ENCODE peak calls at places on chromosome 7, in eight cellular contexts. X is H1, B is OCI-LY7, F is fibroblast of lung, J is neural progenitor cell, M is HCT116, Y is H9, G is IMR-90. Z is an unnamed sample.

GRCh38 chr7:115136796-115137443 is 215.0 kb downstream of the MDFIC start:
- DNase-seq in M (no peak), G (no peak), B (no peak), X (no peak), Y (no peak), J (no peak), F (no peak), Z (no peak)

GRCh38 chr7:64559206-64559605 is 3.7 kb downstream of the ZNF680 start:
- DNase-seq in M (no peak), X (no peak), F (peak), Y (no peak), J (no peak), B (no peak), G (no peak), Z (peak)

GRCh38 chr7:7996568-7996967 is 28.0 kb downstream of the GLCCI1 start:
- DNase-seq in M (no peak), G (peak), Y (no peak), B (no peak), J (no peak), X (no peak), F (peak), Z (peak)

GRCh38 chr7:152522551-152522950 is 86.7 kb upstream of the KMT2C start:
- DNase-seq in M (no peak), Y (no peak), B (no peak), J (no peak), G (no peak), X (no peak), F (peak), Z (no peak)

GRCh38 chr7:28587211-28587610 is 174.9 kb downstream of the CREB5 start:
- DNase-seq in B (no peak), X (no peak), F (peak), J (peak), M (no peak), G (peak), Y (no peak), Z (peak)

GRCh38 chr7:4241791-4242190 is 440.3 kb upstream of the FOXK1 start:
- DNase-seq in G (no peak), J (peak), F (no peak), B (no peak), M (peak), X (peak), Y (peak), Z (no peak)

GRCh38 chr7:77866370-77866769 is 67.8 kb downstream of the PHTF2 start:
- DNase-seq in B (no peak), G (peak), Y (no peak), M (no peak), X (no peak), J (no peak), F (peak), Z (peak)

GRCh38 chr7:110850239-110850638 is 240.7 kb upstream of the LRRN3 start:
- DNase-seq in M (no peak), F (no peak), X (no peak), J (no peak), G (no peak), Y (no peak), B (no peak), Z (no peak)

GRCh38 chr7:102304668-102305067 is 18.0 kb downstream of the SH2B2 start:
- DNase-seq in G (no peak), X (no peak), M (no peak), F (no peak), B (no peak), Y (no peak), J (no peak), Z (no peak)

GRCh38 chr7:93515144-93515543 is 59.4 kb downstream of the CALCR start:
- DNase-seq in M (no peak), B (no peak), J (no peak), X (no peak), G (no peak), Y (no peak), F (no peak), Z (peak)

GRCh38 chr7:12670071-12670729 is 17.2 kb upstream of the ARL4A start:
- DNase-seq in G (peak), X (no peak), M (no peak), Y (no peak), B (no peak), F (peak), J (no peak), Z (peak)

DNA sequence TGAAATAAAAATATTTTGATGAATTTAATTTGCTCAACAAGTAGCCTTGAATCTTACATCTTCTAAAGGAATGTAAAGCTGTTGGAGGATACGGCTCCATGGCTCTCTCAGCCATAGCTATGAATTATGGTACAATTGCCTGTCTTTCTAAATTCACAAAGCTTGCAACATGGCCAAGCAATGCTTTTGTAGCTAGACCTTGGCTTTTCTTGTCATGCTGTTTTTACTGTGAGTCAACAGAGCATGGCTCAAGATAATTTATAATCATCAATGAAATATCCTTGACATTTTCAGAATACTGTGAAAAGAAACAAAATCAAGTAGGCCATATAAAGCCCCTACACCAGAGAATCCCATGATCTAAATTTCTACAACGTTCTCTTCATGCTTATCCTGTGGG is 286.6 kb downstream of the CACNA2D1 start:
- DNase-seq in F (peak), Y (no peak), J (no peak), B (no peak), G (peak), M (no peak), X (no peak), Z (no peak)
- H3K4me2 ChIP-seq in F (no peak), Y (no peak), J (peak), B (no peak), G (no peak), M (no peak), X (no peak), Z (no peak)

GRCh38 chr7:33503014-33503413 is 373.6 kb downstream of the BBS9 start:
- DNase-seq in X (no peak), F (no peak), B (no peak), J (no peak), M (no peak), Y (no peak), G (no peak), Z (no peak)
- H3K4me2 ChIP-seq in X (no peak), F (no peak), B (no peak), J (no peak), M (no peak), Y (no peak), G (no peak), Z (no peak)

DNA sequence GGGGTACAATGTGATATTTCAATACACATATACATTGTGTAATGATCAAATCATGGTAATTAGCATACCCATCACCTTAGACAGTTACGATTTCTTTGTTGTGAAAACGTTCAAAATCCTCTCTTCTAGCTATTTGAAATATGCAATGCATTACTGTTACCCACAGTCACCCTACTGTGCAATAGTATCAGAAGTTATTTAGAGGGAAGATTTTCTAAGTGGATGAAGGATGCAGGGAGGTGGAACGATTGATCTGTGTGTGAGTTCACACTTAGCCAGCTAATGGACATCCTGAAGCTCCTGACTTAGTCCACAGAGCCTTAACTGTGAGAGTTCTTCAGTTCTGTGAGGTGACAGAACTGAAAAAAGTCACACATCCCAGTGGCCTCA is 97.2 kb upstream of the LAMB4 start:
- DNase-seq in M (no peak), G (no peak), J (no peak), X (no peak), B (no peak), F (no peak), Y (no peak), Z (no peak)
- H3K4me2 ChIP-seq in M (no peak), G (no peak), J (no peak), X (no peak), B (no peak), F (no peak), Y (no peak), Z (no peak)

GRCh38 chr7:26664735-26665420 is 199.5 kb downstream of the SKAP2 start:
- DNase-seq in Y (no peak), B (peak), F (no peak), G (peak), M (no peak), X (no peak), J (no peak), Z (peak)
- H3K4me2 ChIP-seq in Y (no peak), B (no peak), F (no peak), G (peak), M (no peak), X (no peak), J (no peak), Z (peak)

GRCh38 chr7:106092204-106092603 is 19.9 kb downstream of the SYPL1 start:
- DNase-seq in M (no peak), B (no peak), F (no peak), Y (no peak), G (no peak), J (no peak), X (no peak), Z (no peak)

GRCh38 chr7:106098889-106099288 is 13.2 kb downstream of the SYPL1 start:
- DNase-seq in G (no peak), F (no peak), J (no peak), B (no peak), Y (no peak), M (no peak), X (no peak), Z (no peak)

GRCh38 chr7:106099539-106099938 is 12.6 kb downstream of the SYPL1 start:
- DNase-seq in M (no peak), F (no peak), X (no peak), B (no peak), J (no peak), G (no peak), Y (no peak), Z (no peak)

GRCh38 chr7:106094780-106095179 is 17.3 kb downstream of the SYPL1 start:
- DNase-seq in G (no peak), F (no peak), Y (no peak), B (peak), X (no peak), M (no peak), J (no peak), Z (no peak)

GRCh38 chr7:106095634-106096033 is 16.5 kb downstream of the SYPL1 start:
- DNase-seq in G (no peak), J (no peak), M (no peak), B (no peak), X (no peak), Y (no peak), F (no peak), Z (no peak)
- H3K4me2 ChIP-seq in G (no peak), J (no peak), M (no peak), B (no peak), X (no peak), Y (no peak), F (no peak), Z (no peak)

GRCh38 chr7:1981878-1982230 is 250.9 kb downstream of the MAD1L1 start:
- DNase-seq in M (no peak), G (no peak), B (no peak), X (no peak), J (no peak), Y (no peak), F (no peak), Z (no peak)

GRCh38 chr7:1978656-1979590 is 253.8 kb downstream of the MAD1L1 start:
- DNase-seq in B (no peak), X (no peak), F (no peak), M (no peak), Y (no peak), J (no peak), G (no peak), Z (no peak)

GRCh38 chr7:1981201-1981877 is 251.4 kb downstream of the MAD1L1 start:
- DNase-seq in J (no peak), M (no peak), B (no peak), Y (no peak), X (no peak), G (no peak), F (no peak), Z (no peak)

GRCh38 chr7:1977876-1978441 is 254.8 kb downstream of the MAD1L1 start:
- DNase-seq in G (no peak), X (no peak), Y (no peak), M (no peak), B (no peak), J (no peak), F (no peak), Z (no peak)

DNA sequence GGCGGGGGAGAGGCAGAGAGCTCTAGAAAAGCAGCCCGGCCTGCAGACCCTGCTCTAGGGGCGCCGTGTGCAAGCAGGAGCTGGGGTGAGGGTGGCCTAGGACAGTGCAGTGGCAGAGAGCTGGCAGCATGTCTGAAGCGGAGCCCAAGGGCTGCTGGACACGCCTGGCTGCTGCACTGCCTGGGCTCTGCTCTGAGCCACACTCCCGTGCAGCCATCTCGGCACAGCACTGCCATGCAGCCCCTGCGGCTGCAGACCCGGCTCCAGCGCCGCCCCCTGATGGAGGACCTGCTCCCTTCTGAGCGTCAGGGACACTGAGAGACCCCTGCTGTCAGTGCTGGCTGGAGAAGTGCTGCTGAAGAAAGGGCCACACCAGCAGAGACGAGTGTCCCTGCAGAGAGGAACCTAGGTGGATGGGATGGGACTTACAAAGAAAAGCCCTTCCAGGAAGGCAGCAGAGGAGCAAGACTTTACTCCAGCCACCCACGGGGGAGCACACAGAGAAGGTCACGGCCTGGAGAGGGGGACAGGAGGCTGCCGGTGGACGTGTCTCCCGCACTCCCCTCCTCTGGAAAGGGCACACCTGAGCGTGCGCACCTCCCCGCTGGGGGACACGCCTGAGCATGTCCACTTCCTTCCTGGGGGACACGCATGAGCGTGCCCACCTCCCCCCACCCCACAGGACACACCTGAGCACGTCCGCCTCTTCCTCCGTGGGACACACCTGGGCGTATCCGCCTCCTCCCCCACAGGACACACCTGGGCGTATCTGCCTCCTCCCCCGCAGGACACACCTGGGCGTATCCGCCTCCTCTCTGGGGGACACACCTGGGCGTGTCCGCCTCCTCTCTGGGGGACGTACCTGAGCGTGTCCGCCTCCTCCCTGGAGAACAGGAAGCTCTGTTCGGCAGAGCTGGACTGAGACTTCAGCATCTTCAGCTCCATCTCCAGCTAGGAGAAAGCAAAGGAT is 252.9 kb downstream of the MAD1L1 start:
- DNase-seq in M (no peak), F (no peak), Y (peak), J (no peak), B (peak), G (no peak), X (no peak), Z (no peak)
- H3K4me2 ChIP-seq in M (no peak), F (no peak), Y (no peak), J (no peak), B (peak), G (no peak), X (no peak), Z (no peak)

GRCh38 chr7:34175837-34176236 is 270.5 kb downstream of the BMPER start:
- DNase-seq in F (no peak), M (no peak), G (no peak), B (no peak), X (no peak), Y (no peak), J (no peak), Z (no peak)
- H3K4me2 ChIP-seq in F (no peak), M (peak), G (no peak), B (no peak), X (peak), Y (peak), J (peak), Z (no peak)

GRCh38 chr7:24291271-24291670 is 7.3 kb downstream of the NPY start:
- DNase-seq in G (no peak), Y (no peak), F (no peak), X (no peak), M (no peak), B (no peak), J (no peak), Z (no peak)

GRCh38 chr7:24284699-24285506 is 913 bp downstream of the NPY start:
- DNase-seq in G (no peak), X (peak), F (no peak), B (no peak), Y (peak), J (peak), M (no peak), Z (no peak)

GRCh38 chr7:24290004-24290641 is 6.1 kb downstream of the NPY start:
- DNase-seq in F (peak), J (peak), Y (peak), B (peak), M (peak), X (peak), G (peak), Z (peak)
- H3K4me2 ChIP-seq in F (no peak), J (no peak), Y (no peak), B (peak), M (peak), X (no peak), G (no peak), Z (no peak)

DNA sequence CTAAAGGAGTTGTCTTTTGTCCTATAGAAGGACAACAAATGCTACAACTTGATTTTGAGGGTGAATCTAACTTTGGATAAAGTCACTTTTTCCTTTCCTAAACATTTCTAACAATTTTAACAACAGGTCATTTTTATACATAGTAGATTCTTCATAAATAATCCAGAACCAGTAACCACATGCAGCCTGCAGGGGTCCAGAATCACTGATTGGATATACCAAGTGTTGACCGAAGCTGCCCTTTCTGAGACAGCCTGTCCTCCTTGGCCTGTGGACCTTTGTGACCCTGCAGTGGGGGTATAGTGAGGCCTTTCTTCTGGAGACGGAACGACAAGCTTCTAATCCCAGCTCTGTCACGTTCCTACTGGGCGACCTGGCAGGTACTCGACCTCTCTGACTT is 34.8 kb upstream of the LAMB4 start:
- DNase-seq in G (no peak), B (no peak), M (no peak), Y (no peak), F (no peak), X (no peak), J (no peak), Z (no peak)
- H3K4me2 ChIP-seq in G (no peak), B (no peak), M (no peak), Y (no peak), F (no peak), X (no peak), J (no peak), Z (no peak)

GRCh38 chr7:49579408-49579807 is 194.0 kb upstream of the VWC2 start:
- DNase-seq in G (no peak), Y (no peak), B (no peak), X (no peak), F (no peak), J (no peak), M (no peak), Z (no peak)
- H3K4me2 ChIP-seq in G (no peak), Y (no peak), B (no peak), X (no peak), F (no peak), J (no peak), M (no peak), Z (no peak)